ENCODE peak calls at places on chromosomes 4 and X, in four cellular contexts. One of them, this sample, is unnamed.

GRCh38 chr4:16532240-16532990 is 306.1 kb upstream of the TAPT1 start:
- DNase-seq in LoVo: no peak
- DNase-seq in Caco-2: no peak
- DNase-seq in SK-N-DZ: no peak
- DNase-seq in this sample: no peak

GRCh38 chr4:164239433-164239832 is 514.5 kb upstream of the SMIM31 start:
- DNase-seq in LoVo: no peak
- DNase-seq in Caco-2: no peak
- DNase-seq in SK-N-DZ: no peak
- DNase-seq in this sample: no peak

GRCh38 chr4:136319789-136320470 is 1212.4 kb downstream of the PCDH18 start:
- DNase-seq in LoVo: peak
- DNase-seq in Caco-2: peak
- DNase-seq in SK-N-DZ: no peak
- DNase-seq in this sample: no peak

GRCh38 chrX:77070108-77070918 is 376.9 kb upstream of the FGF16 start:
- DNase-seq in LoVo: no peak
- DNase-seq in Caco-2: no peak
- DNase-seq in SK-N-DZ: peak
- DNase-seq in this sample: no peak

GRCh38 chr4:59247032-59247431 is 1953.1 kb upstream of the ADGRL3 start:
- DNase-seq in LoVo: peak
- DNase-seq in Caco-2: no peak
- DNase-seq in SK-N-DZ: no peak
- DNase-seq in this sample: no peak

GRCh38 chr4:61614256-61614655 is 414.1 kb downstream of the ADGRL3 start:
- DNase-seq in LoVo: no peak
- DNase-seq in Caco-2: no peak
- DNase-seq in SK-N-DZ: no peak
- DNase-seq in this sample: no peak

GRCh38 chrX:115642304-115642703 is 81.3 kb downstream of the PLS3 start:
- DNase-seq in LoVo: no peak
- DNase-seq in Caco-2: no peak
- DNase-seq in SK-N-DZ: peak
- DNase-seq in this sample: no peak

GRCh38 chrX:41684138-41684537 is 4.6 kb upstream of the GPR34 start:
- DNase-seq in LoVo: no peak
- DNase-seq in Caco-2: no peak
- DNase-seq in SK-N-DZ: no peak
- DNase-seq in this sample: no peak

GRCh38 chr4:4792516-4792915 is 66.9 kb upstream of the MSX1 start:
- DNase-seq in LoVo: no peak
- DNase-seq in Caco-2: no peak
- DNase-seq in SK-N-DZ: no peak
- DNase-seq in this sample: no peak

GRCh38 chr4:182893490-182893889 is 23.7 kb downstream of the DCTD start:
- DNase-seq in LoVo: no peak
- DNase-seq in Caco-2: no peak
- DNase-seq in SK-N-DZ: no peak
- DNase-seq in this sample: no peak

GRCh38 chrX:3166670-3167455 is 125.6 kb downstream of the ARSF start:
- DNase-seq in LoVo: no peak
- DNase-seq in Caco-2: no peak
- DNase-seq in SK-N-DZ: no peak
- DNase-seq in this sample: no peak

GRCh38 chr4:188971125-188971524 is 831.9 kb downstream of the TRIML1 start:
- DNase-seq in LoVo: no peak
- DNase-seq in Caco-2: no peak
- DNase-seq in SK-N-DZ: no peak
- DNase-seq in this sample: no peak